ENCODE peak calls at places on chromosomes 1 and 21, in seven cellular contexts. N is esophagus muscularis mucosa, P is right lobe of liver, L is breast epithelium, F is heart left ventricle, I is lower leg skin, H is A549. G is an unnamed sample.

GRCh38 chr1:48761986-48762385 is 14.7 kb downstream of the BEND5 start:
- DNase-seq in H (no peak), F (no peak), P (no peak), I (no peak), L (no peak), N (no peak), G (no peak)

GRCh38 chr1:225517697-225518096 is 89.9 kb upstream of the LBR start:
- DNase-seq in N (no peak), H (no peak), L (no peak), I (no peak), P (no peak), F (no peak), G (no peak)

GRCh38 chr1:83807792-83808191 is 191.1 kb downstream of the TTLL7 start:
- DNase-seq in N (no peak), L (no peak), F (no peak), P (no peak), I (no peak), H (no peak), G (no peak)

GRCh38 chr1:145962157-145963102 is 1.9 kb downstream of the ANKRD34A start:
- DNase-seq in N (no peak), F (peak), I (no peak), P (peak), H (no peak), L (no peak), G (peak)

GRCh38 chr1:176602388-176603004 is 139.5 kb downstream of the PAPPA2 start:
- DNase-seq in P (no peak), I (no peak), F (no peak), N (no peak), L (no peak), H (no peak), G (no peak)

GRCh38 chr1:205568135-205568468 is 63.6 kb downstream of the CDK18 start:
- DNase-seq in P (no peak), H (no peak), N (no peak), I (no peak), F (no peak), L (no peak), G (no peak)

GRCh38 chr1:157539568-157539967 is 12.7 kb downstream of the FCRL5 start:
- DNase-seq in I (no peak), P (no peak), F (no peak), N (no peak), H (no peak), L (no peak), G (no peak)

GRCh38 chr1:11784993-11785769 is 20.6 kb downstream of the MTHFR start:
- DNase-seq in N (no peak), L (no peak), I (no peak), F (peak), P (peak), H (peak), G (no peak)

GRCh38 chr1:43359696-43360095 is 915 bp downstream of the CDC20 start:
- DNase-seq in P (no peak), F (no peak), H (no peak), L (no peak), I (no peak), N (no peak), G (no peak)

GRCh38 chr1:69700770-69701169 is 133.0 kb downstream of the LRRC7 start:
- DNase-seq in P (no peak), L (no peak), H (no peak), N (no peak), F (no peak), I (no peak), G (no peak)

DNA sequence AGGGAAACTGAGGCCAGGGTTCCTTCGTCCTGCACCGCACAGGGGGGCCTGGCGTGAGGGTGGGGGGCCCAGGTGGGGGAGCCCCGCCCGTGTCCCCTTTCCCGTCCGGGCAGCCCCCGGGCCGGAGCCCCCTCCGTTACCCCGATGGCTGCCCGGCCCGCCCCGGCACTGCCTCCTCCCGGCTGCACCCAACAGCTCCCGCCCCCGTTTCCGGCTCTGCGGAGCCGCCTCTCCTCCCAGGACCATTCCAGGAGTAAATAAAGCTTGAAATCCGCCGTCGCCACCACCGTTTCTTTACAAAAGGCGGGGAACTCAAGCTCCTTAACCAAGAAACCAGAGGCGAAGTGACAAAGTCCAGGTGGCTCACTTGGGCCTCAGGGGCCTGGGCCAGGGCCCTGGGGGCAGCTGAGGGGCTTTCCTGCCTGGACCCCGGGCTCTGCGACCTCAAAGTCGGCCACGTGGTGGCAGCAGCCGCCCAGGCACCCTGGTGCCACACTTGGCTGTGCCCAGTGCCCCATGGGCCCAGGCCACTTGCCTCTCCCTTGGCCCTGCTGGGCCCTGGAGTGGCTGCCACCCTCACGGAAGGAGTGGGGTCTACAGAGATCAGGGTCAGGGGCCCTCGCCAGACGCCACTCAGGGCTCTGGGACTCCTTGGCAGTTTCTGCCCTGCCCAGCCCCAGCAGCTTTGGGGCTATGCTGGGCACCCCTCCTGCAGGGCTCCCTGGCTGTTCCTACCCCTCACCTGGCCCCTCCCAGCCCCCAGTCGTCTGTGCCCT is 514 bp upstream of the FAAP20 start:
- DNase-seq in I (peak), P (peak), H (peak), N (peak), F (peak), L (peak), G (peak)
- TF ChIP-seq POLR2A in I (no peak), P (peak), H (peak), N (no peak), F (peak), L (no peak), G (no peak)

DNA sequence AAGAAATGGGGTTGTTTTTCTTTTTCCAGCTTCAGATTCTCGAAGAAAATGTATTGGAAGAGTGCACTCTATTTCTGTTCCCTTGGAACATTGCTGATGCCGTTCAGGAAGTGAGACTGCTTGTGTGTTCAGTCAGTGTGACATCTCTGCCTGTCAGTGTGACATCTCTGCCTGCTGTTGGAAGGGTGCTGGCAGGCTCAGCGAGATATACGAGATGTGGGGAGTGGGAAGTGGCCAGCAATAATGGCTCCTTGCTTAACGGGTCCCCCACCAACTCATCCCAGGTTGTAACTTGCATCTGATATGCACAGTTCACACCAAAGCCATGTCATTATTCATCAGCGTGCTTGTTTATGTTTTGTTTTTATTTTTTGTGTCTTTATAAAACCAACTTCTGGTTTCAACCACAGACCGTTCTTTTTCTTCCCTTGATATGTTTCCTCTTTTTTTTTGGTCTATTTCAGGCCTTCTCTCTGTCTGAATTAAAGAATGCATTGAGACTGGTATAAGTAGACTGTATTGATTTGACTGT is 145.4 kb downstream of the GALNT2 start:
- DNase-seq in H (no peak), F (no peak), L (peak), N (no peak), I (no peak), P (no peak), G (no peak)
- TF ChIP-seq POLR2A in H (no peak), F (no peak), L (no peak), N (no peak), I (no peak), P (peak), G (no peak)

GRCh38 chr1:151510020-151510405 is 1.2 kb upstream of the CGN start:
- DNase-seq in I (no peak), F (no peak), H (no peak), L (no peak), N (no peak), P (no peak), G (no peak)
- TF ChIP-seq POLR2A in I (no peak), F (no peak), H (no peak), L (no peak), N (no peak), P (no peak), G (no peak)

DNA sequence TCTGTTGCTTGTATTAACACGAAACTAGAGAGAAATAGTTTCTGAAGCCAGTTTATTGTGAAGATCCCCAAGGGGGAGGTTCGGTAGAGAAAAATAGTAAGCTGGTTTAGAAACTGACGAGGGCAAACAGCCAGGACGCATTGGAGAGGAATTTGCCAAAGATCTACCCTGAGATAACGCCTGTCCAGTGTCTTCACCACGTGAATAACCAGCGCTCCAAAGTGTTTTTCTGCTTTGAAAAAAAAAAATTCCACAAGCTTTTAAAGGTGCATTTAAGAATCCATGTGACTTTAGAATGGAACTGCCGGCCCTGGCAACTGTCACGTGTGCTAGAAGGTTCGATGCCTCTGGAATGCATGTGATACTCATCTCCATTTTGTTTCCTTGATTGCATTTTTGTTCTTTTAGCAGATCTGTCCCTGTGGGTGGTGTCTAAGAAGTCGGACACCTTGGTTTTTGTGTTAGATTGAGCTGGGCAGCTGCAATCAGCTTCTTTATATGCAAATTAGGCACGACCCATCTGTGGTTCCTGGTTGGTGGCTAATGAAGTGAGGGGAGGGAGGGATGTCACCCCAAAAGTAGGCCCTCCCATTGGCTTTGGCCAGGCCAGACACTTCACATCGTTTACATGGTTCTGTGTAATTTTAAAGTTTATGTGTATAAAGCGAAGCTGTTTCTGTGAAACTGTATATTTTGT is 1.3 kb upstream of the THAP3 start:
- DNase-seq in P (no peak), I (no peak), L (no peak), H (no peak), F (no peak), N (no peak), G (no peak)
- TF ChIP-seq POLR2A in P (no peak), I (no peak), L (no peak), H (no peak), F (no peak), N (no peak), G (no peak)

GRCh38 chr1:154404511-154404931 is 622 bp upstream of the IL6R start:
- DNase-seq in H (no peak), F (no peak), N (no peak), L (no peak), I (no peak), P (no peak), G (no peak)

GRCh38 chr1:154406572-154406879 is 1.4 kb downstream of the IL6R start:
- DNase-seq in P (no peak), I (no peak), H (no peak), N (no peak), L (no peak), F (no peak), G (no peak)

GRCh38 chr1:154407021-154407865 is 2.1 kb downstream of the IL6R start:
- DNase-seq in H (no peak), N (no peak), I (no peak), L (peak), F (no peak), P (peak), G (no peak)

GRCh38 chr1:154404984-154405761 is at the start of gene IL6R:
- DNase-seq in P (peak), I (peak), H (peak), N (peak), F (peak), L (peak), G (peak)

GRCh38 chr1:154405762-154406571 is 824 bp downstream of the IL6R start:
- DNase-seq in N (no peak), I (peak), F (peak), H (peak), P (peak), L (peak), G (peak)
- TF ChIP-seq POLR2A in N (peak), I (no peak), F (peak), H (no peak), P (peak), L (no peak), G (no peak)

GRCh38 chr1:60510162-60510561 is 436.6 kb upstream of the C1orf87 start:
- DNase-seq in P (no peak), H (no peak), I (no peak), N (no peak), F (no peak), L (no peak), G (no peak)
- TF ChIP-seq POLR2A in P (no peak), H (no peak), I (no peak), N (no peak), F (no peak), L (no peak), G (no peak)

GRCh38 chr1:32291145-32291707 is 657 bp upstream of the HDAC1 start:
- DNase-seq in L (no peak), H (peak), N (no peak), P (no peak), I (no peak), F (no peak), G (peak)

GRCh38 chr1:32286763-32287162 is 5.1 kb upstream of the HDAC1 start:
- DNase-seq in F (no peak), L (no peak), H (no peak), N (no peak), P (no peak), I (no peak), G (no peak)

GRCh38 chr1:32289256-32289655 is 2.6 kb upstream of the HDAC1 start:
- DNase-seq in N (no peak), I (no peak), H (no peak), F (no peak), L (no peak), P (no peak), G (no peak)

GRCh38 chr1:32291708-32292508 is at the start of gene HDAC1:
- DNase-seq in H (peak), L (peak), N (peak), F (peak), P (peak), I (peak), G (peak)
- TF ChIP-seq POLR2A in H (peak), L (no peak), N (no peak), F (peak), P (peak), I (no peak), G (peak)

DNA sequence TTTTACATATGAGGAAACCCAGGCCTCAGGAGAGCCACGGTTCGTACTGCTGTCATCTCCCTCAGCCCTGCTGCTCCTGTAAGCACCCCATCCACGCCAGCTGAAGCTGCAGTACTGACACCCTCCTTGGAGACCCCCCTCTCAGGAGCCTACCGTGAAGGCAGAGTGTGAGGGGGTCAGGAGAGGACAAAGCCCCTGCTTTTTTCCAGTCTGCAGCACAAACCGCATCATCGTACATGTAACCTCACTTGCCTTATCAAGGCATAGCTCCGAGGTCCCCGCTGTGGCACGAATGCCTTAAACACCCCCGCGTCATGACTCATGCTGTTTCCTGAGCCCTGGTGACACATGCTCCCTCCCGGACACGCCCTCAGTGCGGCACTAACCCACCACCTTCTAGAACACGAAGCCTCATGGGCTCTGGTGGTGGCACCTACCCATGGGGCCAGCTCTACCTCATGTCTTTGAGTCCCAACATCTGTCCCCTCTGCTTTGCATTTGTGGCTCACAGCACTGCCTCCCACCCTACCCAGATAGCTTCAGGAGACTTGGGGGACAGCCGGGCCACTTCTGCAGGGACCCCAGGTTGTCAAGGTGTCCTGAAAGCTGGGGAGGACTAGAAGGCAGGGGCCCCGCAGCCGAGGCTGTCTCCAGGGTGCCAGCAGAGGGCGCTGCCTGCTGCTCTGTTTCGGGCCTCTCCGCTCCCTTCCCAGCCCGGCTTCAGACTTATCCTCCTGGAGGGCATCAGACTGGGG is 4.9 kb downstream of the SH3BGRL3 start:
- DNase-seq in H (peak), F (peak), N (peak), I (peak), P (peak), L (peak), G (peak)
- TF ChIP-seq POLR2A in H (no peak), F (no peak), N (no peak), I (no peak), P (no peak), L (no peak), G (no peak)

DNA sequence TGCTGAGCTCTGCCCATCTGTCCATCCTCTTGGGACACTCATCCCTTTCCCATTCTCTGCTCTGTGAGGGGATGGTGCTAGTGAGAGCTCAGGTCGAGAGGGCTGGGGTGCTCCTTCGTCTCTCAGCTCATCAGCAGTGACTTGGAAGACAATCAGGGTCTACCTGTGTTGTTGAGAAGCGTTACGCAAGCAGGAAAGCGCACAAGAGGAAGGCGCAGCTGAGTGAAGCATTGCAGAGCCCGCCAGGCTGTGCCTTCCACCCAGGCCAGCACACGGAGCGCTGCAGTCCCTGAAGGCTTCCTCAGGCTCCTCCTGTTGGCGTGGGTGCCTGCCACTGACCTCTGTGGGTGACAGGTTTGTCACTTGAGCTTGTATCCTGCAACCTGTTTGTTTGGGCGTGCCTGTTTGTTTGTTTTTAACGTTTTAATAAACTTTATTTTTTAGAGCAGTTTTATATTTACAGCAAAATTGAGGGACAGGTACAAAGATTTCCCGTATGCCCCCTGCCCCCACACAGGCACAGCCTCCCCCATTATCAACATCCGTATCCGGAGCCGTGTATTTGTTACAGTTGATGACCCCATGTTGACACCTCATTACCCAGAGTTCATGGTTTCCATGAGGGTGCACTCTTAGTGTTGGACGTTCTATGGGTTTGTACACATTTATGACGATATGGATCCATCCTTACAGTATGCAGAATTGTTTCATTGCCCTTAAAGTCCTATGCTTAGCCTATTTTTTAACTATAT is 36.7 kb downstream of the ADARB1 start:
- DNase-seq in L (no peak), H (no peak), I (no peak), N (no peak), F (no peak), P (no peak), G (no peak)
- TF ChIP-seq POLR2A in L (no peak), H (no peak), I (no peak), N (no peak), F (no peak), P (no peak), G (no peak)

G was measured in H54.